ENCODE peak calls at places on chromosome 12, in four cellular contexts. G is left colon, P is germinal center, C is HFFc6. R is an unnamed sample.

GRCh38 chr12:88328056-88328455 is 185.9 kb downstream of the TMTC3 start:
- DNase-seq in G (no peak), P (no peak), C (no peak), R (no peak)

GRCh38 chr12:25388216-25388615 is 137.5 kb upstream of the KRAS start:
- DNase-seq in G (peak; percentile 46), P (no peak), C (peak; percentile 8), R (peak; percentile 26)

GRCh38 chr12:110253176-110253575 is 27.9 kb upstream of the ATP2A2 start:
- DNase-seq in G (peak; percentile 46), P (no peak), C (no peak), R (no peak)

GRCh38 chr12:99043319-99043914 is 398.3 kb downstream of the APAF1 start:
- DNase-seq in G (no peak), P (peak; percentile 39), C (peak; percentile 43), R (peak; percentile 36)

GRCh38 chr12:120231316-120232011 is 30.6 kb upstream of the RPLP0 start:
- DNase-seq in G (peak; percentile 68), P (no peak), C (peak; percentile 97), R (no peak)

GRCh38 chr12:112381421-112381897 is 772 bp downstream of the HECTD4 start:
- DNase-seq in G (peak; percentile 35), P (peak; percentile 59), C (no peak), R (no peak)

GRCh38 chr12:116474331-116474730 is 84.8 kb upstream of the MAP1LC3B2 start:
- DNase-seq in G (no peak), P (no peak), C (no peak), R (no peak)

GRCh38 chr12:41230756-41231155 is 42.6 kb downstream of the PDZRN4 start:
- DNase-seq in G (no peak), P (no peak), C (no peak), R (no peak)

GRCh38 chr12:113700943-113701342 is 229.3 kb upstream of the LHX5 start:
- DNase-seq in G (no peak), P (no peak), C (peak; percentile 81), R (no peak)

GRCh38 chr12:11743333-11743732 is 93.9 kb downstream of the ETV6 start:
- DNase-seq in G (no peak), P (no peak), C (no peak), R (no peak)

GRCh38 chr12:57471661-57472060 is 8.0 kb downstream of the ARHGAP9 start:
- DNase-seq in G (no peak), P (no peak), C (no peak), R (no peak)

GRCh38 chr12:50397122-50397650 is 777 bp upstream of the FAM186A start:
- DNase-seq in G (no peak), P (no peak), C (no peak), R (no peak)

GRCh38 chr12:78398750-78399149 is 465.8 kb upstream of the SYT1 start:
- DNase-seq in G (no peak), P (no peak), C (no peak), R (no peak)

GRCh38 chr12:28887591-28887990 is 261.5 kb upstream of the FAR2 start:
- DNase-seq in G (no peak), P (no peak), C (no peak), R (no peak)

GRCh38 chr12:18141583-18141982 is 51.6 kb upstream of the RERGL start:
- DNase-seq in G (no peak), P (no peak), C (no peak), R (no peak)

GRCh38 chr12:12560587-12561304 is 1.9 kb downstream of the DUSP16 start:
- DNase-seq in G (peak; percentile 65), P (peak; percentile 17), C (peak; percentile 53), R (no peak)

GRCh38 chr12:52517888-52518287 is 2.3 kb downstream of the KRT5 start:
- DNase-seq in G (no peak), P (no peak), C (no peak), R (no peak)

GRCh38 chr12:49863946-49864816 is 21.3 kb upstream of the BCDIN3D start:
- DNase-seq in G (no peak), P (no peak), C (no peak), R (no peak)

GRCh38 chr12:124586756-124587155 is 19.3 kb upstream of the NCOR2 start:
- DNase-seq in G (no peak), P (no peak), C (no peak), R (no peak)

GRCh38 chr12:90331262-90331661 is 622.6 kb upstream of the ATP2B1 start:
- DNase-seq in G (no peak), P (no peak), C (no peak), R (no peak)

GRCh38 chr12:85580562-85581168 is 255.5 kb downstream of the RASSF9 start:
- DNase-seq in G (no peak), P (no peak), C (no peak), R (no peak)

GRCh38 chr12:125336246-125336645 is 271.0 kb downstream of the AACS start:
- DNase-seq in G (no peak), P (no peak), C (no peak), R (no peak)

GRCh38 chr12:55019784-55020183 is at the start of gene NEUROD4:
- DNase-seq in G (peak; percentile 33), P (no peak), C (peak; percentile 67), R (no peak)

GRCh38 chr12:6229823-6230222 is 29.6 kb downstream of the CD9 start:
- DNase-seq in G (peak; percentile 83), P (no peak), C (peak; percentile 96), R (no peak)

GRCh38 chr12:76627346-76628135 is 68.0 kb upstream of the OSBPL8 start:
- DNase-seq in G (no peak), P (no peak), C (no peak), R (no peak)

GRCh38 chr12:15788266-15789214 is 648 bp downstream of the EPS8 start:
- DNase-seq in G (peak; percentile 40), P (peak; percentile 34), C (no peak), R (peak; percentile 13)

GRCh38 chr12:22043943-22044342 is 2.1 kb upstream of the CMAS start:
- DNase-seq in G (no peak), P (no peak), C (no peak), R (no peak)

GRCh38 chr12:95492462-95492861 is 18.5 kb downstream of the METAP2 start:
- DNase-seq in G (no peak), P (no peak), C (no peak), R (no peak)

GRCh38 chr12:112809684-112810083 is 18.1 kb downstream of the RPH3A start:
- DNase-seq in G (no peak), P (no peak), C (no peak), R (no peak)

GRCh38 chr12:48002773-48003218 is 1.5 kb downstream of the COL2A1 start:
- DNase-seq in G (no peak), P (no peak), C (no peak), R (no peak)

GRCh38 chr12:62731378-62731710 is 203.6 kb downstream of the PPM1H start:
- DNase-seq in G (no peak), P (no peak), C (no peak), R (no peak)